ENCODE peak calls at places on chromosomes 1 and 21, in ten cellular contexts. I, S, K, V, Y, W, E, Q, Z and L are unnamed samples.

GRCh38 chr21:32256873-32257620 is 21.8 kb downstream of the MIS18A start:
- DNase-seq in I (no peak), S (no peak), K (peak; percentile 89), V (no peak), Y (no peak), W (no peak), E (no peak), Q (no peak), Z (no peak), L (peak; percentile 53)

GRCh38 chr1:186059311-186059710 is 315.7 kb downstream of the TPR start:
- DNase-seq in I (no peak), S (no peak), K (no peak), V (no peak), Y (no peak), W (no peak), E (no peak), Q (no peak), Z (no peak), L (no peak)

GRCh38 chr1:85375422-85375934 is 89.5 kb downstream of the DDAH1 start:
- DNase-seq in I (no peak), S (no peak), K (no peak), V (no peak), Y (no peak), W (no peak), E (no peak), Q (no peak), Z (no peak), L (no peak)

GRCh38 chr1:179016694-179017382 is 8.9 kb upstream of the FAM20B start:
- DNase-seq in I (no peak), S (no peak), K (peak; percentile 92), V (no peak), Y (no peak), W (peak; percentile 87), E (no peak), Q (peak; percentile 93), Z (no peak), L (peak; percentile 97)

GRCh38 chr1:63326106-63326472 is 3.7 kb downstream of the FOXD3 start:
- DNase-seq in I (no peak), S (no peak), K (no peak), V (no peak), Y (peak; percentile 60), W (no peak), E (no peak), Q (no peak), Z (no peak), L (no peak)

GRCh38 chr1:26961826-26962225 is 1.6 kb upstream of the KDF1 start:
- DNase-seq in I (no peak), S (no peak), K (no peak), V (no peak), Y (no peak), W (no peak), E (peak; percentile 65), Q (no peak), Z (no peak), L (no peak)

GRCh38 chr1:243421784-243422183 is 165.9 kb downstream of the SDCCAG8 start:
- DNase-seq in I (no peak), S (no peak), K (no peak), V (no peak), Y (no peak), W (no peak), E (no peak), Q (no peak), Z (no peak), L (peak; percentile 31)

GRCh38 chr1:207026177-207026576 is 6.4 kb downstream of the C1orf116 start:
- DNase-seq in I (no peak), S (no peak), K (no peak), V (no peak), Y (no peak), W (no peak), E (no peak), Q (no peak), Z (no peak), L (no peak)

GRCh38 chr1:232047473-232047872 is 420.9 kb downstream of the DISC1 start:
- DNase-seq in I (no peak), S (no peak), K (no peak), V (no peak), Y (no peak), W (no peak), E (no peak), Q (peak; percentile 13), Z (no peak), L (no peak)

GRCh38 chr1:232045571-232045970 is 419.0 kb downstream of the DISC1 start:
- DNase-seq in I (no peak), S (no peak), K (no peak), V (no peak), Y (no peak), W (no peak), E (no peak), Q (no peak), Z (no peak), L (no peak)

GRCh38 chr1:232049335-232049734 is 422.7 kb downstream of the DISC1 start:
- DNase-seq in I (no peak), S (no peak), K (no peak), V (no peak), Y (no peak), W (no peak), E (no peak), Q (no peak), Z (no peak), L (no peak)

GRCh38 chr1:232046531-232047283 is 420.1 kb downstream of the DISC1 start:
- DNase-seq in I (no peak), S (no peak), K (no peak), V (no peak), Y (no peak), W (no peak), E (no peak), Q (no peak), Z (no peak), L (no peak)

GRCh38 chr1:232048481-232048880 is 421.9 kb downstream of the DISC1 start:
- DNase-seq in I (no peak), S (no peak), K (no peak), V (no peak), Y (no peak), W (no peak), E (no peak), Q (no peak), Z (no peak), L (no peak)
- TF ChIP-seq POLR2AphosphoS5 in I (no peak), S (no peak), K (no peak), V (no peak), Y (no peak), W (no peak), E (no peak), Q (no peak), Z (no peak), L (no peak)

GRCh38 chr21:35002879-35003722 is 46.0 kb downstream of the RUNX1 start:
- DNase-seq in I (no peak), S (no peak), K (no peak), V (no peak), Y (no peak), W (no peak), E (no peak), Q (no peak), Z (no peak), L (no peak)
- TF ChIP-seq POLR2AphosphoS5 in I (no peak), S (no peak), K (no peak), V (no peak), Y (no peak), W (no peak), E (no peak), Q (no peak), Z (no peak), L (no peak)

DNA sequence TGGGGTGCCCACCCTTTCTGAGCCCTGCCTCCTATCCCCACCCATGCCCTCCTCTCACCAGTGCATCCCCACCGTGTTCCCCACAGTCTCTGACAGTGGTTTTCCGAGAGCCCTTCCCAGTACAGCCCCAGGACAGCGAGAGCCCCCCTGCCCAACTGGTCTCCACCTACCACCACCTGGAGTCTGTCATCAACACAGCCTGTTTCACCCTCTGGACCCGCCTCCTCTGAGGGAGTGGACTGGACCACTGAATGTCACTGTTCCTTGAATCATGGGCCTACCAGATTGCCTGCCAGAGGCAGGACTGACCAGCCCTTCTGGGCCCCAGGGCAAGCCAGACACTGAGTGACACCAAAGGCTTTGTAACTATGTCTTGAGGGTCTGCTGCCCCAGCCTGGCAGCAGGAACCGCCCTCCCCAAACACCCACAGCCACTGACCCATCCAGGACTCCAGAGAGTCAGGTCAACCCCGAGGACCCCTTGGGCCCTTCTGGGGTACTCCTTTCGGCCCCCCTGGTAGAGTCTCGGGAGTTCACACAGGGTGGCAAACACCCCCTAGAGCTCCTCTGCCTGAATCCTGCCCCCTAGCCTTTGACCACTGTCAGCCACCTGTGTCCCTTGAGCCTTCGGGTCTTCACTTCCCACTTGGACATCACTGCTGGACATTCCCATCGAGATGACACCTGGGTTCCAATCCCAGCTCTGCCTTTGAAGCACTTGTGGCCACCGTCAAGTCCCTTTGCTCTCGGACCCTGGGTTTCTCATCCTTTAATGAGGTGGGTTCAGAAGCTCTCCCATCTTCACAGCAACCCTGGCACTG is 3.3 kb downstream of the HYI start:
- DNase-seq in I (peak; percentile 85), S (no peak), K (peak; percentile 63), V (no peak), Y (no peak), W (no peak), E (no peak), Q (no peak), Z (no peak), L (no peak)
- TF ChIP-seq POLR2AphosphoS5 in I (no peak), S (no peak), K (no peak), V (no peak), Y (no peak), W (no peak), E (no peak), Q (no peak), Z (no peak), L (no peak)

GRCh38 chr1:1399187-1399869 is at the start of gene CCNL2:
- DNase-seq in I (no peak), S (peak; percentile 91), K (peak; percentile 99), V (peak; percentile 98), Y (peak; percentile 99), W (peak; percentile 96), E (peak; percentile 82), Q (peak; percentile 94), Z (peak; percentile 78), L (peak; percentile 99)

GRCh38 chr1:1399870-1400575 is 888 bp upstream of the CCNL2 start:
- DNase-seq in I (no peak), S (no peak), K (no peak), V (no peak), Y (no peak), W (no peak), E (no peak), Q (no peak), Z (no peak), L (no peak)

GRCh38 chr1:1402081-1402900 is 3.2 kb upstream of the CCNL2 start:
- DNase-seq in I (no peak), S (no peak), K (no peak), V (no peak), Y (peak; percentile 77), W (no peak), E (peak; percentile 68), Q (peak; percentile 52), Z (no peak), L (peak; percentile 36)

GRCh38 chr1:1401457-1402010 is 2.4 kb upstream of the CCNL2 start:
- DNase-seq in I (no peak), S (no peak), K (no peak), V (no peak), Y (no peak), W (no peak), E (no peak), Q (no peak), Z (no peak), L (no peak)

DNA sequence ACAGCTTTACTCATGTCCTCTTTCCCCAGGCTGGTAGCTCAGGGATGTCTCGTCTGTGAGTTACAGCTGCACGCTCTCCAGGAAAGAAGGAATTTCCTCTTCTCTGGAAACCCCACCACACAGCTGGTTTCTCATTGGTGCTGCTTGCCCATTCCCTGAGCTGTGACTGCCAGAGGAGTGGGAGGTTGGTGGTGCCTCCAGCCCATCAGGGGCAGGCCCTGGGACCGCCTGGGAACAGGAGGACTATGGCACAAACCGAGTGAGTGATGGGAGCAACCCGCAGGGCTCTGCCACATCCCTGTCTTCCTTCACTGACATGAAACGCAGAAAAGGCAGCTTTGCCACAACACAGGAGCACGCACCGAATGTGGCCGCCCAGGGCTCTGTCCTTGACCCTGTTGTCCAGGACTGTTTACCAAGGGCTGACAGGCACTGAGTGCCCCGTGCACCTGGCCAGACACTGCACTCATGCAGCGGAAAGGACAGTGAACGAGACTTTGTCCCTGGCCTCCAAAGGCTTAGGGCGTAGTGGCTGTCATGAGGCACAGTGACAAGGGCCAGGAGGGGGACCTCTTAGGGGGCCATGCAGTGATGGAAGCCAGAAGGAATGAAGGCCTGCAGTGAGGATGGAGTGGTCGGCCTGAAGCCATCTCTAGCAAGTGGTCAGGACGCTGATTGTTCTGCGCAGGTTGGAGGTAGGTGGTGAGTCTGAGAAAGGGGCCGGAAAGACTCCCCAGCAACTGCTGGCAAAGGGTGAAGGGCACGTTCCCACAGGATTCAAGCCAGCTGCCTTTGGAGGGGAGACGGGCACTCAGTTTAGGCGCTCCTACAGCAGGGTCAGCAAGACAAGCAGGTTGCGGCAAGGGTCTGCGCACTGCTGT is 1.7 kb upstream of the CCNL2 start:
- DNase-seq in I (no peak), S (no peak), K (no peak), V (no peak), Y (no peak), W (no peak), E (no peak), Q (no peak), Z (no peak), L (no peak)
- TF ChIP-seq POLR2AphosphoS5 in I (no peak), S (no peak), K (no peak), V (peak; percentile 27), Y (no peak), W (peak; percentile 15), E (peak; percentile 62), Q (no peak), Z (peak; percentile 30), L (no peak)